ENCODE peak calls at places on chromosomes 5 and 9, in ten cellular contexts. Y is cardiac fibroblast, T is Calu3, E is GM12864, P is mucosa of descending colon, R is heart left ventricle, X is dorsolateral prefrontal cortex, A is GM23338, L is GM12865, H is MCF 10A. F is an unnamed sample.

GRCh38 chr5:40223884-40224402 is 455.8 kb upstream of the PTGER4 start:
- DNase-seq in A (no peak), L (peak; percentile 67), Y (peak; percentile 2), T (no peak), H (peak; percentile 58), R (no peak), X (no peak), P (no peak), E (peak; percentile 30), F (peak; percentile 42)

GRCh38 chr5:134594797-134595457 is 37.7 kb downstream of the SAR1B start:
- DNase-seq in Y (no peak), A (no peak), E (peak; percentile 53), H (no peak), L (peak; percentile 86), R (no peak), P (no peak), X (no peak), T (no peak), F (no peak)

GRCh38 chr9:97411789-97412627 is at the start of gene TDRD7:
- DNase-seq in H (peak; percentile 75), Y (peak; percentile 86), R (peak; percentile 96), T (peak; percentile 81), L (peak; percentile 92), P (peak; percentile 92), X (peak; percentile 76), A (peak; percentile 72), E (no peak), F (peak; percentile 89)

GRCh38 chr9:78144663-78145377 is 91.1 kb upstream of the CEP78 start:
- DNase-seq in R (no peak), H (no peak), T (no peak), A (no peak), L (peak; percentile 29), E (no peak), Y (no peak), P (no peak), X (no peak), F (peak; percentile 52)

GRCh38 chr5:72525816-72526215 is 18.6 kb upstream of the ZNF366 start:
- DNase-seq in E (no peak), L (no peak), A (no peak), T (no peak), Y (peak; percentile 90), X (no peak), P (no peak), R (no peak), H (peak; percentile 94), F (no peak)

GRCh38 chr9:124077915-124078572 is 66.5 kb downstream of the LHX2 start:
- DNase-seq in R (no peak), H (peak; percentile 31), Y (peak; percentile 9), A (no peak), T (peak; percentile 45), E (no peak), L (no peak), P (no peak), X (no peak), F (no peak)

GRCh38 chr9:83965350-83966208 is 14.4 kb downstream of the HNRNPK start:
- DNase-seq in A (peak; percentile 34), R (no peak), L (peak; percentile 34), H (peak; percentile 34), P (no peak), E (no peak), Y (peak; percentile 37), T (no peak), X (no peak), F (no peak)

GRCh38 chr9:133657120-133657661 is 21.0 kb downstream of the DBH start:
- DNase-seq in R (no peak), X (peak; percentile 54), A (no peak), T (no peak), L (no peak), H (no peak), Y (peak; percentile 26), E (no peak), P (no peak), F (no peak)

GRCh38 chr5:112630246-112631009 is 107.3 kb upstream of the APC start:
- DNase-seq in A (no peak), T (no peak), R (no peak), L (no peak), P (no peak), H (peak; percentile 56), Y (no peak), X (no peak), E (no peak), F (no peak)

GRCh38 chr5:58016329-58016728 is 443.6 kb downstream of the PLK2 start:
- DNase-seq in E (no peak), A (no peak), H (peak; percentile 96), L (no peak), T (no peak), X (no peak), R (no peak), P (no peak), Y (peak; percentile 91), F (no peak)

GRCh38 chr5:77413049-77413448 is 79.1 kb downstream of the WDR41 start:
- DNase-seq in R (no peak), T (no peak), X (no peak), E (no peak), H (no peak), A (no peak), P (no peak), L (no peak), Y (no peak), F (no peak)

GRCh38 chr9:101751895-101752294 is 13.4 kb upstream of the GRIN3A start:
- DNase-seq in P (no peak), T (no peak), Y (no peak), E (no peak), R (no peak), A (no peak), L (no peak), H (no peak), X (no peak), F (no peak)

GRCh38 chr5:110045153-110045552 is 355.4 kb downstream of the MAN2A1 start:
- DNase-seq in H (peak; percentile 13), E (no peak), A (peak; percentile 51), T (no peak), Y (peak; percentile 18), R (no peak), L (no peak), X (no peak), P (no peak), F (no peak)

GRCh38 chr9:134984372-134985240 is 66.9 kb upstream of the FCN1 start:
- DNase-seq in Y (no peak), P (no peak), H (no peak), X (no peak), E (no peak), R (no peak), L (no peak), T (no peak), A (no peak), F (no peak)

GRCh38 chr5:111385970-111386831 is 126.1 kb downstream of the STARD4 start:
- DNase-seq in T (no peak), R (no peak), E (no peak), A (no peak), L (no peak), P (no peak), Y (no peak), X (peak; percentile 76), H (no peak), F (no peak)

GRCh38 chr5:126462239-126463014 is 39.2 kb downstream of the GRAMD2B start:
- DNase-seq in R (no peak), X (no peak), L (peak; percentile 63), Y (peak; percentile 64), A (no peak), H (no peak), P (no peak), T (no peak), E (peak; percentile 43), F (no peak)

GRCh38 chr9:129910628-129911567 is 75.6 kb downstream of the USP20 start:
- DNase-seq in P (no peak), Y (peak; percentile 100), E (no peak), H (peak; percentile 97), L (no peak), T (peak; percentile 55), R (no peak), X (no peak), A (no peak), F (no peak)

GRCh38 chr9:107635137-107635802 is 145.7 kb upstream of the KLF4 start:
- DNase-seq in H (no peak), T (no peak), L (no peak), E (no peak), A (no peak), Y (peak; percentile 32), X (no peak), P (no peak), R (no peak), F (no peak)

GRCh38 chr5:38189031-38189632 is 69.2 kb upstream of the EGFLAM start:
- DNase-seq in E (no peak), H (no peak), Y (no peak), R (no peak), P (no peak), A (peak; percentile 27), L (no peak), X (no peak), T (no peak), F (no peak)
- TF ChIP-seq CTCF in E (no peak), H (no peak), Y (no peak), R (no peak), P (no peak), A (peak; percentile 29), L (no peak), X (no peak), T (no peak), F (no peak)

GRCh38 chr5:1204693-1205242 is 3.4 kb downstream of the SLC6A19 start:
- DNase-seq in H (no peak), A (peak; percentile 69), T (peak; percentile 25), R (peak; percentile 28), P (peak; percentile 62), X (no peak), E (no peak), Y (peak; percentile 31), L (no peak), F (no peak)
- TF ChIP-seq CTCF in H (no peak), A (peak; percentile 22), T (peak; percentile 33), R (no peak), P (no peak), X (peak; percentile 33), E (no peak), Y (peak; percentile 35), L (no peak), F (no peak)

DNA sequence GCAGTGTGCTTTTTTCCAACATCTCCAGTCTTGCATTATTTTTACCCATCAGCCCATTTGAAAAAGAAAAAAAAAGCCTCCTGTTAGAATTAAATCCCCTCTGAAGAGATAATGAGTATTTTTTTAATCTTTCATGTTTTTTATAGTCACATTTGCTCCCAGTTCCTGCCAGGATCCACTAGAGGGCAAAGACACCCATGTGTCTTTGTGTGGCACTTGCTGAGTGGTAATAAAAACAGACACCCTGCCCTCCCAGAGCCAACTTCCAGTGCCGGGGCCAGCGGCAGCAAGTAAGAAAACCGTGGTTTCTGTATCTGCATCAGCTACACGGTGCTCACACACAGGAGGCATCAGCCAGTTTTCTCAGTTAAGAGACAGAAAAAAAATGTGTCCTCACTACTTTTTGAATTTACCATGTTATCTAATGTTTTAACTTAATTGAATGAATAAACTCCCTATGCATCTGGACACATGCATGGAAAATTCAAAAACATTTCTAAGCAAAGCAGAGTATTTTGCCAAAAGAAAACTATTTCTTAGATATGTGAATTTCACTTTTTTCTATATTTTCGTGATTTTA is 70.2 kb upstream of the PLEKHG4B start:
- DNase-seq in E (no peak), L (no peak), T (peak; percentile 34), A (peak; percentile 37), Y (peak; percentile 6), R (no peak), P (no peak), H (peak; percentile 51), X (no peak), F (no peak)
- TF ChIP-seq CTCF in E (no peak), L (peak; percentile 22), T (no peak), A (peak; percentile 45), Y (peak; percentile 41), R (peak; percentile 42), P (no peak), H (peak; percentile 42), X (no peak), F (peak; percentile 31)

GRCh38 chr9:35027361-35027760 is 37.8 kb downstream of the DNAJB5 start:
- DNase-seq in H (no peak), E (no peak), A (no peak), L (no peak), X (no peak), P (no peak), R (no peak), T (no peak), Y (no peak), F (no peak)
- TF ChIP-seq CTCF in H (no peak), E (no peak), A (no peak), L (no peak), X (no peak), P (no peak), R (no peak), T (no peak), Y (no peak), F (no peak)

F was measured in GM06990.